ENCODE peak calls at places on chromosome 10, in eight cellular contexts. Z is astrocyte of the spinal cord; P is stimulated activated CD4-positive, alpha-beta T cell treated with anti-CD3 and anti-CD28 coated beads, Interleukin-1b, Interleukin-23, amount 100 ng/mL, for 4 hours; K is Ammon's horn; D is AG09309; W is mucosa of descending colon; A is foreskin keratinocyte; H is WTC11. N is an unnamed sample.

GRCh38 chr10:5628366-5628765 is 38.0 kb downstream of the ASB13 start:
- DNase-seq in A (no peak), Z (no peak), W (no peak), K (no peak), D (no peak), P (no peak), H (no peak), N (no peak)

GRCh38 chr10:124883510-124884321 is 58.2 kb upstream of the ZRANB1 start:
- DNase-seq in Z (no peak), P (no peak), K (no peak), A (no peak), D (no peak), H (no peak), W (no peak), N (no peak)

GRCh38 chr10:53675201-53675600 is 902.6 kb upstream of the MBL2 start:
- DNase-seq in A (no peak), W (no peak), P (no peak), H (no peak), D (no peak), K (no peak), Z (no peak), N (no peak)

GRCh38 chr10:12795723-12796122 is 205.8 kb downstream of the CCDC3 start:
- DNase-seq in H (no peak), A (no peak), D (no peak), W (no peak), K (no peak), Z (no peak), P (no peak), N (no peak)

GRCh38 chr10:103765981-103766380 is 89.4 kb downstream of the SH3PXD2A start:
- DNase-seq in K (no peak), P (peak), H (no peak), A (no peak), D (no peak), Z (peak), W (no peak), N (peak)

GRCh38 chr10:106175760-106176377 is 988.6 kb downstream of the SORCS1 start:
- DNase-seq in D (no peak), P (no peak), Z (peak), A (no peak), W (no peak), H (no peak), K (peak), N (no peak)

GRCh38 chr10:79019961-79020491 is 48.7 kb upstream of the ZMIZ1 start:
- DNase-seq in A (no peak), P (no peak), K (no peak), H (no peak), W (no peak), Z (no peak), D (peak), N (peak)

GRCh38 chr10:21334891-21335696 is 190.4 kb downstream of the SKIDA1 start:
- DNase-seq in K (no peak), W (peak), H (no peak), A (peak), D (peak), P (no peak), Z (peak), N (no peak)

GRCh38 chr10:62869958-62870357 is 53.8 kb upstream of the EGR2 start:
- DNase-seq in A (no peak), K (no peak), P (no peak), D (no peak), H (no peak), Z (no peak), W (no peak), N (no peak)

GRCh38 chr10:36679554-36679953 is 445.8 kb upstream of the ANKRD30A start:
- DNase-seq in P (no peak), W (no peak), A (no peak), Z (no peak), K (no peak), D (no peak), H (no peak), N (no peak)

GRCh38 chr10:122062831-122063674 is 74.1 kb downstream of the TACC2 start:
- DNase-seq in P (no peak), H (peak), K (peak), D (peak), W (peak), Z (peak), A (peak), N (peak)

GRCh38 chr10:118042827-118043242 is 3.9 kb downstream of the RAB11FIP2 start:
- DNase-seq in P (no peak), D (no peak), W (no peak), Z (peak), A (no peak), H (no peak), K (no peak), N (no peak)

GRCh38 chr10:119450606-119451304 is 91.8 kb downstream of the RGS10 start:
- DNase-seq in P (no peak), A (no peak), D (no peak), K (no peak), Z (no peak), W (no peak), H (no peak), N (no peak)

GRCh38 chr10:86569335-86569734 is 47.7 kb upstream of the WAPL start:
- DNase-seq in W (no peak), D (no peak), P (no peak), A (no peak), Z (no peak), K (no peak), H (no peak), N (no peak)

GRCh38 chr10:127889605-127890195 is 3.0 kb downstream of the CLRN3 start:
- DNase-seq in K (no peak), H (no peak), W (peak), D (no peak), A (no peak), Z (peak), P (no peak), N (no peak)

GRCh38 chr10:20446794-20447193 is 450.3 kb downstream of the NEBL start:
- DNase-seq in A (no peak), W (no peak), Z (no peak), H (no peak), K (no peak), D (no peak), P (no peak), N (no peak)

GRCh38 chr10:87000491-87000890 is 19.6 kb upstream of the FAM25A start:
- DNase-seq in K (no peak), H (no peak), A (no peak), D (no peak), P (no peak), W (no peak), Z (peak), N (no peak)

GRCh38 chr10:19041176-19041575 is 7.4 kb upstream of the MALRD1 start:
- DNase-seq in H (no peak), W (no peak), K (no peak), Z (no peak), P (no peak), D (no peak), A (no peak), N (no peak)

GRCh38 chr10:123068098-123068853 is 59.5 kb downstream of the ACADSB start:
- DNase-seq in K (no peak), Z (no peak), P (no peak), H (no peak), A (no peak), W (no peak), D (no peak), N (no peak)

GRCh38 chr10:13924020-13924725 is 337.4 kb downstream of the PRPF18 start:
- DNase-seq in A (peak), P (no peak), K (no peak), D (peak), H (no peak), Z (peak), W (no peak), N (no peak)

GRCh38 chr10:1297566-1298301 is 241.5 kb downstream of the WDR37 start:
- DNase-seq in A (no peak), P (no peak), K (peak), W (no peak), Z (no peak), H (peak), D (no peak), N (no peak)

GRCh38 chr10:52143338-52143737 is 170.7 kb upstream of the DKK1 start:
- DNase-seq in D (no peak), H (no peak), W (no peak), A (no peak), P (no peak), Z (no peak), K (no peak), N (no peak)

GRCh38 chr10:90787906-90788491 is 69.8 kb downstream of the HTR7 start:
- DNase-seq in K (peak), H (peak), P (no peak), Z (peak), W (peak), A (no peak), D (no peak), N (no peak)

GRCh38 chr10:84540617-84541288 is 212.4 kb downstream of the CCSER2 start:
- DNase-seq in A (no peak), D (no peak), W (peak), Z (peak), K (peak), P (peak), H (peak), N (peak)

GRCh38 chr10:64093946-64094560 is 572.9 kb downstream of the REEP3 start:
- DNase-seq in A (no peak), H (no peak), P (no peak), K (no peak), D (no peak), Z (no peak), W (no peak), N (no peak)

GRCh38 chr10:6227346-6227745 is 24.6 kb downstream of the PFKFB3 start:
- DNase-seq in Z (no peak), K (no peak), W (no peak), P (no peak), H (no peak), D (no peak), A (no peak), N (no peak)

GRCh38 chr10:80137031-80137712 is 4.6 kb downstream of the PLAC9 start:
- DNase-seq in H (no peak), Z (no peak), A (no peak), P (no peak), K (no peak), D (peak), W (no peak), N (no peak)

GRCh38 chr10:121426307-121426706 is 171.9 kb downstream of the FGFR2 start:
- DNase-seq in Z (no peak), W (peak), A (no peak), D (no peak), K (no peak), P (no peak), H (no peak), N (no peak)

GRCh38 chr10:14701466-14701865 is 73.2 kb downstream of the FAM107B start:
- DNase-seq in Z (no peak), H (no peak), A (no peak), W (no peak), P (no peak), D (no peak), K (no peak), N (no peak)

GRCh38 chr10:45673074-45673628 is 579 bp upstream of the ZFAND4 start:
- DNase-seq in A (no peak), K (peak), D (no peak), H (peak), Z (no peak), P (no peak), W (no peak), N (no peak)

GRCh38 chr10:2121944-2122343 is 384.6 kb upstream of the ADARB2 start:
- DNase-seq in Z (no peak), P (no peak), D (no peak), A (no peak), K (peak), W (no peak), H (no peak), N (no peak)

GRCh38 chr10:102235598-102235920 is 5.8 kb downstream of the PITX3 start:
- DNase-seq in K (no peak), D (no peak), H (no peak), P (no peak), A (peak), Z (no peak), W (no peak), N (no peak)

GRCh38 chr10:1130226-1130625 is 74.0 kb downstream of the WDR37 start:
- DNase-seq in W (no peak), K (no peak), H (no peak), A (no peak), Z (no peak), P (no peak), D (no peak), N (no peak)

GRCh38 chr10:17250736-17251135 is 22.7 kb downstream of the VIM start:
- DNase-seq in H (no peak), A (no peak), Z (no peak), D (no peak), P (no peak), K (no peak), W (no peak), N (no peak)